ENCODE peak calls at places on chromosomes 6 and 20, in four cellular contexts. A is HCT116, S is A549, M is lung. J is an unnamed sample.

GRCh38 chr20:3782597-3782996 is 1.3 kb upstream of the SPEF1 start:
- ATAC-seq in A (no peak), S (no peak), M (no peak), J (no peak)

GRCh38 chr6:80439721-80440488 is 333.4 kb downstream of the BCKDHB start:
- ATAC-seq in A (peak), S (no peak), M (no peak), J (no peak)

GRCh38 chr6:157292202-157292601 is 31.1 kb downstream of the TMEM242 start:
- ATAC-seq in A (no peak), S (no peak), M (no peak), J (no peak)

GRCh38 chr6:44232676-44233559 is 9.5 kb downstream of the SLC29A1 start:
- ATAC-seq in A (no peak), S (no peak), M (no peak), J (no peak)

GRCh38 chr6:145070791-145071190 is 664.5 kb downstream of the EPM2A start:
- ATAC-seq in A (no peak), S (no peak), M (no peak), J (no peak)

GRCh38 chr6:111759413-111759835 is 113.8 kb downstream of the FYN start:
- ATAC-seq in A (no peak), S (no peak), M (no peak), J (no peak)

GRCh38 chr6:34343823-34344222 is 48.6 kb downstream of the NUDT3 start:
- ATAC-seq in A (no peak), S (no peak), M (no peak), J (no peak)

GRCh38 chr6:53058388-53058890 is 6.8 kb upstream of the FBXO9 start:
- ATAC-seq in A (no peak), S (no peak), M (no peak), J (no peak)

GRCh38 chr6:56482525-56482924 is 160.2 kb downstream of the DST start:
- ATAC-seq in A (no peak), S (peak), M (no peak), J (no peak)

GRCh38 chr6:157763129-157763893 is 59.7 kb upstream of the SNX9 start:
- ATAC-seq in A (peak), S (peak), M (peak), J (no peak)

GRCh38 chr6:137261393-137262154 is 42.4 kb upstream of the IFNGR1 start:
- ATAC-seq in A (no peak), S (no peak), M (peak), J (peak)

GRCh38 chr6:38483526-38483925 is 156.2 kb downstream of the BTBD9 start:
- ATAC-seq in A (no peak), S (no peak), M (peak), J (no peak)

GRCh38 chr6:136967874-136968752 is 46.0 kb downstream of the SLC35D3 start:
- ATAC-seq in A (peak), S (peak), M (peak), J (peak)

GRCh38 chr20:32249030-32249738 is 28.3 kb upstream of the KIF3B start:
- ATAC-seq in A (no peak), S (no peak), M (no peak), J (no peak)

GRCh38 chr6:85496009-85496579 is 46.2 kb downstream of the NT5E start:
- ATAC-seq in A (no peak), S (no peak), M (no peak), J (no peak)

GRCh38 chr6:43032326-43032725 is 10.9 kb downstream of the RRP36 start:
- ATAC-seq in A (no peak), S (no peak), M (no peak), J (no peak)

GRCh38 chr6:45595010-45595851 is 217.5 kb upstream of the SUPT3H start:
- ATAC-seq in A (no peak), S (no peak), M (no peak), J (no peak)

DNA sequence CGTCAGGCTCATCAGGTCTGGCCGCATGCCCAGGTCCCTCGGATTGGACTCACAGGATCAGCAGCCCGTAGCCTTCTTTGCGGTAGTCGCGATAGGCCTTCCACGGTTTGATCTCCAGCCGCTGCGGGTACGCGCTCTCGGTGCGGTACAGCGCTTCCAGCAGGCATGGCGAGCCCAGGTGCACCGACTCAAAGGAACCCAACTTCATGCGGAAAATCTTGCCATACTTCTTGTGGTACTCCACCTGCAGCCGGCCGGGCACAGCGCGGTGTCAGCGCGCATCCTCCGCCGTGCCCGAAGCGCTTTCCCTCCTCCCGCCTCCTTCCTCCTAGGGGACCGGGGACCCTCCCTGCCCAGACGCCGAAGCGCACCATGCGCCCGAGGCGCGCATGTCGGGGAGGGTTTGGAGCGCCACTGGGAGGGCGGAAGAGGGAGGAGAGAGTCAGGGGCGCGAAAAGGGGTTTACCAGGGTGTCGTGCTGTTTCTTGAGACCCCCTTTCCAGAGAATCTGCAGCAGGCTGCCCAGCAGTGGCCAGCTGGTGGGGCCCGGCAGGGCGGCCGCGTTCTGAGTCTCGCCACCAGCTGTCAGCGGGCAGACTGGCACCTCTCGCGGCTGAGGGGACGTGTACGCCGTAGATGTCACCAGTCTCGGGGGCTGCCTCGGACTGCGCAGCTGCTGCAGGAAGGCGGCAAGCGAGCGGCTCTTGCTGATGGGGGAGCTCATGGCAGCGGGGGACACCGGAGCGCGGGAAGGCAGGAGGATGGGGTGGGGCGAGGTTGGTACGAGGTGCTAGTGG is 732 bp downstream of the CYP24A1 start:
- ATAC-seq in A (no peak), S (peak), M (no peak), J (peak)
- H3K4me3 ChIP-seq in A (peak), S (peak), M (no peak), J (no peak)

DNA sequence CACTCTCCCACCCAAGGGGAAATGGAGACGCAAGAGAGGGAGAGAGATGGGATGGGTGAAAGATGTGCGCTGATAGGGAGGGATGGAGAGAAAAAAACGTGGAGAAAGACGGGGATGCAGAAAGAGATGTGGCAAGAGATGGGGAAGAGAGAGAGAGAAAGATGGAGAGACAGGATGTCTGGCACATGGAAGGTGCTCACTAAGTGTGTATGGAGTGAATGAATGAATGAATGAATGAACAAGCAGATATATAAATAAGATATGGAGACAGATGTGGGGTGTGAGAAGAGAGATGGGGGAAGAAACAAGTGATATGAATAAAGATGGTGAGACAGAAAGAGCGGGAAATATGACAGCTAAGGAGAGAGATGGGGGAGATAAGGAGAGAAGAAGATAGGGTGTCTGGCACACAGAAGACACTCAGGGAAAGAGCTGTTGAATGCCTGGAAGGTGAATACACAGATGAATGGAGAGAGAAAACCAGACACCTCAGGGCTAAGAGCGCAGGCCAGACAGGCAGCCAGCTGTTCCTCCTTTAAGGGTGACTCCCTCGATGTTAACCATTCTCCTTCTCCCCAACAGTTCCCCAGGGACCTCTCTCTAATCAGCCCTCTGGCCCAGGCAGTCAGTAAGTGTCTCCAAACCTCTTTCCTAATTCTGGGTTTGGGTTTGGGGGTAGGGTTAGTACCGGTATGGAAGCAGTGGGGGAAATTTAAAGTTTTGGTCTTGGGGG is 753 bp downstream of the TNF start:
- ATAC-seq in A (no peak), S (no peak), M (no peak), J (no peak)
- H3K4me3 ChIP-seq in A (no peak), S (no peak), M (no peak), J (peak)

GRCh38 chr6:101236709-101237108 is 156.8 kb upstream of the GRIK2 start:
- ATAC-seq in A (no peak), S (no peak), M (no peak), J (no peak)

GRCh38 chr6:101231606-101232235 is 161.8 kb upstream of the GRIK2 start:
- ATAC-seq in A (no peak), S (no peak), M (no peak), J (no peak)

GRCh38 chr6:101232946-101233345 is 160.6 kb upstream of the GRIK2 start:
- ATAC-seq in A (no peak), S (no peak), M (no peak), J (no peak)

GRCh38 chr6:101226677-101227135 is 166.8 kb upstream of the GRIK2 start:
- ATAC-seq in A (peak), S (peak), M (no peak), J (no peak)

GRCh38 chr6:101230866-101231265 is 162.6 kb upstream of the GRIK2 start:
- ATAC-seq in A (no peak), S (no peak), M (no peak), J (no peak)
- H3K4me3 ChIP-seq in A (no peak), S (no peak), M (no peak), J (no peak)

GRCh38 chr6:134447423-134447822 is 129.5 kb upstream of the SGK1 start:
- ATAC-seq in A (no peak), S (no peak), M (no peak), J (no peak)
- H3K4me3 ChIP-seq in A (no peak), S (no peak), M (no peak), J (no peak)

DNA sequence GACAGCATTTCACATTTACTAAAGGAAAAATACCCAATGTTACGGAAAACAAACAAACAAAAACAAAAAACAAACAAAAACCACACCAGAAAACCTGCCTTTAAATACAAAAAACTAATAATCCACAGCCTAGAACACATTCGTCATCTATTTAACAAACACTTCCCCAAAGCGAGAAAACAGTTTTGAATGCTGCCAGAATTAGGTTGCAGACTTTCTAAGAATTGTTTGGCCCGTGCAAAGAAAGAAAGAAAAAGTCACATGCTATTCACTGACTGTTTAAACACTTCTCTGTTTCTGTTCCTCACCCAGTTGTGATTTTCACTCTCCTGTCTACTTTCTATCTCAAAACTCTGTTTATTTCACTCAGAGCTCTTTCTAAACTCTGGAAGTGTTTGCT is 52.5 kb downstream of the BCAS1 start:
- ATAC-seq in A (no peak), S (no peak), M (no peak), J (no peak)
- H3K4me3 ChIP-seq in A (no peak), S (no peak), M (no peak), J (no peak)

DNA sequence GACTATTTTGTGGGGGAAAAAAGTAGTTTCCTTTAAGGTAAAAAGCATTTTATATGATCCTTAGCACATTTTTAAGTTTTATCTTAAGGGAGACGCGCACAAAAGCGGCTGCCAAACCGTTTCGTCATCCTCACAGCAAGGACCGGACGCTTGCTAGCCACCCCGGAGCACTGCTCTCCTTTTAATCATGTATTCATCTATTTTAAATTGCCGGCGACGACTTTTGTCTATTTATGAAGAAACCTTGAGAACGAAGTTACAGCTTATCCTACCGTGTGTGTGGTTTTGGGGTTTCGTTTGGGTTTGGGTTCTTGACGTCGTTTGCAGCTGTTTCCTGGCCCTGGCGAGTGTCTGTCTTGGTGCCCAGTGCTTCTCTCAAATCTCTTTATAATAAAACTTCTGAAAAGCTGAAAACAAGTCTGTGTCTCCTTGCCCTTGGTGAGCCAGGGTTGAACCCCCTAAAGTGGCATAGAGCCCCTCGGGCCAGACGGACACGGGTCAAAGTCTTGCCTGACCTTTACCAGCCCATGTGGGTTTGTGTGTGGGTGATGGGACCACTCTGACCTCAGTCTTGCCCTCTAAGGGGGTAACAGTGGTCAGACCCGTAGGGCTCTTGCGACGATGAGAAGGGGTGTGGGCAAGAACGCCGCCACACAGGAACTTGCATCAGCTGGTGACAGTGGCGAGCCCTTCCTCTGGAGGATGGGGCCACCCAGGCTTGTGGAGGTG is 117.6 kb downstream of the JPH2 start:
- ATAC-seq in A (no peak), S (no peak), M (no peak), J (no peak)
- H3K4me3 ChIP-seq in A (no peak), S (no peak), M (no peak), J (no peak)

DNA sequence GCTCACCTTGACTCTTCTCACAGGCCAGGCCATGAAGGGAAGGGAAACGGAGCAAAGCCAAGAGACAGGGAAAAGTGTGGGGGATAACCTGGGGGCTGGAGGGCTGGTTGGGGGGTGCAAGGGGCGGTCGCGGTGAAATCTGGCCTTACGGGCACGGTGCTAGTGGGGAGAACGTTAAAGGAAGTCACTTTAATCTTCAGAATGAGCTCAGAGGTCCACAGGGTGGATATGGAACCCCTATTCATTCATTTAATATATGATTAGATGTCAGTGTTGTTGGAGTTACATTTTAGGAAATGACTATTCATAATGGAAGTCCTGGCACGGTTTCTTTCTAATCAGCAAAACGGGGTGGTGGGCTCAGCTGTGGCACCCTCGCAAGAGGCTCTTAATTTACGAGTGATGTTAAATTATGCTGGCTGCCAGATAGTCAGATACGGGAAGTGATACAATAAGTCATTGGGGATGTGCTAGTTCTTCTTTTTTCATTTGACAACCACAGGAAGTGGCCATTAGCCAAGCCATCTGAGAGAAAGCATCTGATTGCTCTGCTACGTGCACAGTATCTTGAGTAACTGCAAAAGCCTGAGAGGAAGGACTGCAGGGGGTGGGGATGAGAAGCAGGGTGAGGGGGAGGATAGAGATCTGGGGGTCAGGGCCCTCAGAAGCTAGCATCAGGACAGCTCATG is 253.0 kb downstream of the QKI start:
- ATAC-seq in A (no peak), S (no peak), M (peak), J (peak)
- H3K4me3 ChIP-seq in A (no peak), S (no peak), M (no peak), J (no peak)

GRCh38 chr6:26576407-26576843 is 20.3 kb upstream of the ABT1 start:
- ATAC-seq in A (no peak), S (no peak), M (no peak), J (no peak)
- H3K4me3 ChIP-seq in A (no peak), S (peak), M (no peak), J (peak)

DNA sequence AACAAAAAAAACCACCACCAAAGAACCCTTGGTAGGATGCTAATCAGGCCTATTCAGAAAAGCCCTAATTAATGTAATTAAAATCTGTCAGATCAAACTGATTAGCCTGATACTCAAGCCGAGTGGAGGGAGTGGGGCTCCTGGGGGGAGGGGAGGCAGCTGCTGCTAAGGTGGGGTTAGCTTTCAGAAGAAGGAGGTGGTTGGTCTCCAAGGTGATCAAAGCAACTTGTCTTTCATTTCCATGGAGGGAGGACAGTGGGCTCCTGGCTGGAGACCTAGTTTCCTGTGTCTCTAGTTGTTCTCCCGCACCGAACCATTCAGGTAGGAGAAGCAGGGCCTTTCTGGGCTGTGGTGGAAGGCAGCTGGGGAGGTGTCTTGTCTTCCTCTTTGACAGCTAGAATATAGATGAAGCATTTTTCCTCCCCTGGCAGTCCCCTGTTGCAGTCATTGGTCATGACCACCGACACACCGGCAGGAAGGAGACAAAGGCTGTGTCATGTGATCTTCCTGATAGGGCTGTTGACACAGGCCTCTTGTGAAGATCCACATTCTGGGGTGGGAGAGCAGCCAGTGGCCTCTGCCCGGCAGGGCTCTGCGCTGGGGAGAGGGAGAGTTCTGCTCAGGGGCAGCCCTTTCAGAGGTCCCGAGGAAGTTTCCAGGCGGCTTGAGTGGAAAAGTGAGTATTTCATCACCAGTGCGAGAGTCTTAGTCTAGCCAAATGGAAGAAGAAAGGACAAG is 39.9 kb upstream of the PRDM1 start:
- ATAC-seq in A (no peak), S (no peak), M (no peak), J (no peak)
- H3K4me3 ChIP-seq in A (no peak), S (no peak), M (no peak), J (no peak)

DNA sequence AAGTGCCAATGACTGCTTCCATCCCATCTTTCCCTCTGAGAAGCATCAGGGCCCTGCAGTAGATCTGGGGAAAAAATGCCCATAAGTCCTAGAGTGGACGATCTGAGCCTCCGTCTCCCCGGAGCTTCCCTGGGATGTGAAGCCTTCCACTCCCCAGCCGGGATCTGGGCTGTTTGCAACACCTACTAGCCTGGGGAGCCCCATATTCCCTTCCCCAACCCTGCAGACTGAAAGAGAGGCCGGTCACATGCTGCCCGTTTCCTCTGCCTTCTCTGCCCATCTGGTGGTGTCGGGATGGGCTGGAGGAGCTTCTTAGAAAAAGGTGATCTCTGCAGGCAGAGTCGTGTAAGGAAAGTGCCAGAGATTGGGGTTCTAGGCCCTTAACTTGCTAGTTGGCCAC is 1.1 kb downstream of the SNPH start:
- ATAC-seq in A (no peak), S (no peak), M (no peak), J (no peak)
- H3K4me3 ChIP-seq in A (peak), S (peak), M (no peak), J (peak)

J was measured in gastroesophageal sphincter.